ENCODE peak calls at places on chromosome 22, in ten cellular contexts. One of them, this sample, is unnamed.

GRCh38 chr22:29664731-29665130 is 55.1 kb upstream of the CABP7 start:
- DNase-seq in sigmoid colon: no peak
- DNase-seq in astrocyte of the hippocampus: peak; percentile 88
- DNase-seq in DMS79: no peak
- DNase-seq in stimulated activated CD8-positive, alpha-beta memory T cell treated with anti-CD3 and anti-CD28 coated beads, Interleukin-4, amount 100 ng/mL, for 1 hour: no peak
- DNase-seq in progenitor cell of endocrine pancreas: no peak
- DNase-seq in T follicular helper cell: no peak
- DNase-seq in NCI-H510A: no peak
- DNase-seq in EL: no peak
- DNase-seq in HT1080: no peak
- DNase-seq in this sample: no peak

GRCh38 chr22:30266445-30267381 is at the start of gene OSM:
- DNase-seq in NCI-H510A: no peak
- DNase-seq in progenitor cell of endocrine pancreas: no peak
- DNase-seq in stimulated activated CD8-positive, alpha-beta memory T cell treated with anti-CD3 and anti-CD28 coated beads, Interleukin-4, amount 100 ng/mL, for 1 hour: peak; percentile 43
- DNase-seq in astrocyte of the hippocampus: no peak
- DNase-seq in EL: no peak
- DNase-seq in HT1080: no peak
- DNase-seq in T follicular helper cell: peak; percentile 34
- DNase-seq in sigmoid colon: peak; percentile 82
- DNase-seq in DMS79: no peak
- DNase-seq in this sample: no peak

GRCh38 chr22:20491346-20491745 is 4.2 kb downstream of the KLHL22 start:
- DNase-seq in EL: no peak
- DNase-seq in T follicular helper cell: no peak
- DNase-seq in sigmoid colon: no peak
- DNase-seq in HT1080: no peak
- DNase-seq in progenitor cell of endocrine pancreas: no peak
- DNase-seq in NCI-H510A: no peak
- DNase-seq in DMS79: no peak
- DNase-seq in stimulated activated CD8-positive, alpha-beta memory T cell treated with anti-CD3 and anti-CD28 coated beads, Interleukin-4, amount 100 ng/mL, for 1 hour: no peak
- DNase-seq in astrocyte of the hippocampus: no peak
- DNase-seq in this sample: no peak

GRCh38 chr22:48103126-48103875 is 1340.9 kb downstream of the TBC1D22A start:
- DNase-seq in sigmoid colon: no peak
- DNase-seq in astrocyte of the hippocampus: no peak
- DNase-seq in HT1080: no peak
- DNase-seq in progenitor cell of endocrine pancreas: no peak
- DNase-seq in stimulated activated CD8-positive, alpha-beta memory T cell treated with anti-CD3 and anti-CD28 coated beads, Interleukin-4, amount 100 ng/mL, for 1 hour: no peak
- DNase-seq in DMS79: no peak
- DNase-seq in T follicular helper cell: no peak
- DNase-seq in NCI-H510A: no peak
- DNase-seq in EL: no peak
- DNase-seq in this sample: no peak

GRCh38 chr22:19068784-19069271 is 53.4 kb downstream of the DGCR2 start:
- DNase-seq in T follicular helper cell: no peak
- DNase-seq in astrocyte of the hippocampus: no peak
- DNase-seq in DMS79: no peak
- DNase-seq in progenitor cell of endocrine pancreas: no peak
- DNase-seq in NCI-H510A: no peak
- DNase-seq in stimulated activated CD8-positive, alpha-beta memory T cell treated with anti-CD3 and anti-CD28 coated beads, Interleukin-4, amount 100 ng/mL, for 1 hour: no peak
- DNase-seq in sigmoid colon: peak; percentile 30
- DNase-seq in EL: no peak
- DNase-seq in HT1080: no peak
- DNase-seq in this sample: no peak

GRCh38 chr22:32562916-32563315 is 88.3 kb downstream of the FBXO7 start:
- DNase-seq in progenitor cell of endocrine pancreas: no peak
- DNase-seq in stimulated activated CD8-positive, alpha-beta memory T cell treated with anti-CD3 and anti-CD28 coated beads, Interleukin-4, amount 100 ng/mL, for 1 hour: no peak
- DNase-seq in EL: no peak
- DNase-seq in DMS79: no peak
- DNase-seq in HT1080: no peak
- DNase-seq in sigmoid colon: no peak
- DNase-seq in NCI-H510A: no peak
- DNase-seq in astrocyte of the hippocampus: no peak
- DNase-seq in T follicular helper cell: no peak
- DNase-seq in this sample: no peak

GRCh38 chr22:38435960-38436359 is 19.0 kb downstream of the KCNJ4 start:
- DNase-seq in NCI-H510A: no peak
- DNase-seq in T follicular helper cell: no peak
- DNase-seq in HT1080: no peak
- DNase-seq in DMS79: no peak
- DNase-seq in stimulated activated CD8-positive, alpha-beta memory T cell treated with anti-CD3 and anti-CD28 coated beads, Interleukin-4, amount 100 ng/mL, for 1 hour: no peak
- DNase-seq in astrocyte of the hippocampus: no peak
- DNase-seq in EL: no peak
- DNase-seq in progenitor cell of endocrine pancreas: no peak
- DNase-seq in sigmoid colon: no peak
- DNase-seq in this sample: no peak

GRCh38 chr22:26669060-26669481 is 11.7 kb downstream of the MIAT start:
- DNase-seq in T follicular helper cell: no peak
- DNase-seq in EL: peak; percentile 67
- DNase-seq in progenitor cell of endocrine pancreas: no peak
- DNase-seq in NCI-H510A: no peak
- DNase-seq in stimulated activated CD8-positive, alpha-beta memory T cell treated with anti-CD3 and anti-CD28 coated beads, Interleukin-4, amount 100 ng/mL, for 1 hour: no peak
- DNase-seq in DMS79: no peak
- DNase-seq in sigmoid colon: no peak
- DNase-seq in astrocyte of the hippocampus: peak; percentile 52
- DNase-seq in HT1080: peak; percentile 53
- DNase-seq in this sample: peak; percentile 59

GRCh38 chr22:34303656-34304055 is 383.4 kb upstream of the LARGE1 start:
- DNase-seq in NCI-H510A: no peak
- DNase-seq in stimulated activated CD8-positive, alpha-beta memory T cell treated with anti-CD3 and anti-CD28 coated beads, Interleukin-4, amount 100 ng/mL, for 1 hour: no peak
- DNase-seq in T follicular helper cell: no peak
- DNase-seq in progenitor cell of endocrine pancreas: no peak
- DNase-seq in astrocyte of the hippocampus: no peak
- DNase-seq in DMS79: no peak
- DNase-seq in HT1080: no peak
- DNase-seq in sigmoid colon: no peak
- DNase-seq in EL: no peak
- DNase-seq in this sample: no peak

GRCh38 chr22:38108561-38109319 is 1.7 kb downstream of the BAIAP2L2 start:
- DNase-seq in T follicular helper cell: no peak
- DNase-seq in NCI-H510A: no peak
- DNase-seq in sigmoid colon: no peak
- DNase-seq in progenitor cell of endocrine pancreas: no peak
- DNase-seq in stimulated activated CD8-positive, alpha-beta memory T cell treated with anti-CD3 and anti-CD28 coated beads, Interleukin-4, amount 100 ng/mL, for 1 hour: no peak
- DNase-seq in astrocyte of the hippocampus: no peak
- DNase-seq in DMS79: no peak
- DNase-seq in EL: no peak
- DNase-seq in HT1080: no peak
- DNase-seq in this sample: no peak

GRCh38 chr22:44574581-44575343 is 76.7 kb upstream of the RTL6 start:
- DNase-seq in T follicular helper cell: no peak
- DNase-seq in astrocyte of the hippocampus: no peak
- DNase-seq in EL: no peak
- DNase-seq in HT1080: no peak
- DNase-seq in NCI-H510A: no peak
- DNase-seq in DMS79: no peak
- DNase-seq in progenitor cell of endocrine pancreas: no peak
- DNase-seq in sigmoid colon: peak; percentile 48
- DNase-seq in stimulated activated CD8-positive, alpha-beta memory T cell treated with anti-CD3 and anti-CD28 coated beads, Interleukin-4, amount 100 ng/mL, for 1 hour: no peak
- DNase-seq in this sample: no peak

GRCh38 chr22:30883586-30884145 is 84.9 kb downstream of the MORC2 start:
- DNase-seq in T follicular helper cell: no peak
- DNase-seq in progenitor cell of endocrine pancreas: no peak
- DNase-seq in astrocyte of the hippocampus: no peak
- DNase-seq in HT1080: no peak
- DNase-seq in EL: no peak
- DNase-seq in DMS79: no peak
- DNase-seq in stimulated activated CD8-positive, alpha-beta memory T cell treated with anti-CD3 and anti-CD28 coated beads, Interleukin-4, amount 100 ng/mL, for 1 hour: no peak
- DNase-seq in NCI-H510A: no peak
- DNase-seq in sigmoid colon: no peak
- DNase-seq in this sample: no peak

GRCh38 chr22:49623715-49624114 is 204.0 kb downstream of the BRD1 start:
- DNase-seq in sigmoid colon: no peak
- DNase-seq in stimulated activated CD8-positive, alpha-beta memory T cell treated with anti-CD3 and anti-CD28 coated beads, Interleukin-4, amount 100 ng/mL, for 1 hour: no peak
- DNase-seq in T follicular helper cell: no peak
- DNase-seq in DMS79: no peak
- DNase-seq in EL: no peak
- DNase-seq in astrocyte of the hippocampus: no peak
- DNase-seq in NCI-H510A: no peak
- DNase-seq in HT1080: no peak
- DNase-seq in progenitor cell of endocrine pancreas: no peak
- DNase-seq in this sample: no peak

GRCh38 chr22:49040754-49041467 is 786.8 kb downstream of the BRD1 start:
- DNase-seq in T follicular helper cell: no peak
- DNase-seq in EL: no peak
- DNase-seq in progenitor cell of endocrine pancreas: no peak
- DNase-seq in DMS79: no peak
- DNase-seq in HT1080: no peak
- DNase-seq in sigmoid colon: peak; percentile 54
- DNase-seq in NCI-H510A: no peak
- DNase-seq in stimulated activated CD8-positive, alpha-beta memory T cell treated with anti-CD3 and anti-CD28 coated beads, Interleukin-4, amount 100 ng/mL, for 1 hour: no peak
- DNase-seq in astrocyte of the hippocampus: no peak
- DNase-seq in this sample: no peak

GRCh38 chr22:46064236-46064965 is 85.9 kb upstream of the PPARA start:
- DNase-seq in stimulated activated CD8-positive, alpha-beta memory T cell treated with anti-CD3 and anti-CD28 coated beads, Interleukin-4, amount 100 ng/mL, for 1 hour: no peak
- DNase-seq in HT1080: no peak
- DNase-seq in EL: no peak
- DNase-seq in progenitor cell of endocrine pancreas: no peak
- DNase-seq in NCI-H510A: no peak
- DNase-seq in T follicular helper cell: no peak
- DNase-seq in astrocyte of the hippocampus: peak; percentile 39
- DNase-seq in DMS79: no peak
- DNase-seq in sigmoid colon: peak; percentile 63
- DNase-seq in this sample: peak; percentile 11

GRCh38 chr22:19815823-19816290 is 38.8 kb downstream of the GNB1L start:
- DNase-seq in astrocyte of the hippocampus: no peak
- DNase-seq in DMS79: no peak
- DNase-seq in NCI-H510A: no peak
- DNase-seq in EL: no peak
- DNase-seq in T follicular helper cell: no peak
- DNase-seq in HT1080: no peak
- DNase-seq in stimulated activated CD8-positive, alpha-beta memory T cell treated with anti-CD3 and anti-CD28 coated beads, Interleukin-4, amount 100 ng/mL, for 1 hour: no peak
- DNase-seq in progenitor cell of endocrine pancreas: no peak
- DNase-seq in sigmoid colon: no peak
- DNase-seq in this sample: no peak

GRCh38 chr22:19504900-19505734 is 19.1 kb downstream of the CLDN5 start:
- DNase-seq in T follicular helper cell: no peak
- DNase-seq in EL: no peak
- DNase-seq in DMS79: no peak
- DNase-seq in sigmoid colon: no peak
- DNase-seq in NCI-H510A: no peak
- DNase-seq in stimulated activated CD8-positive, alpha-beta memory T cell treated with anti-CD3 and anti-CD28 coated beads, Interleukin-4, amount 100 ng/mL, for 1 hour: no peak
- DNase-seq in progenitor cell of endocrine pancreas: no peak
- DNase-seq in HT1080: no peak
- DNase-seq in astrocyte of the hippocampus: no peak
- DNase-seq in this sample: no peak

GRCh38 chr22:46935506-46936377 is 173.3 kb downstream of the TBC1D22A start:
- DNase-seq in T follicular helper cell: no peak
- DNase-seq in NCI-H510A: peak; percentile 32
- DNase-seq in EL: no peak
- DNase-seq in HT1080: no peak
- DNase-seq in DMS79: no peak
- DNase-seq in astrocyte of the hippocampus: no peak
- DNase-seq in stimulated activated CD8-positive, alpha-beta memory T cell treated with anti-CD3 and anti-CD28 coated beads, Interleukin-4, amount 100 ng/mL, for 1 hour: no peak
- DNase-seq in progenitor cell of endocrine pancreas: no peak
- DNase-seq in sigmoid colon: no peak
- DNase-seq in this sample: peak; percentile 93

GRCh38 chr22:37609240-37610152 is 862 bp downstream of the GGA1 start:
- DNase-seq in T follicular helper cell: no peak
- DNase-seq in HT1080: no peak
- DNase-seq in progenitor cell of endocrine pancreas: no peak
- DNase-seq in NCI-H510A: no peak
- DNase-seq in EL: peak; percentile 41
- DNase-seq in DMS79: no peak
- DNase-seq in sigmoid colon: no peak
- DNase-seq in stimulated activated CD8-positive, alpha-beta memory T cell treated with anti-CD3 and anti-CD28 coated beads, Interleukin-4, amount 100 ng/mL, for 1 hour: no peak
- DNase-seq in astrocyte of the hippocampus: no peak
- DNase-seq in this sample: no peak

GRCh38 chr22:50581950-50582561 is 593 bp downstream of the CHKB start:
- DNase-seq in DMS79: no peak
- DNase-seq in NCI-H510A: peak; percentile 34
- DNase-seq in astrocyte of the hippocampus: no peak
- DNase-seq in progenitor cell of endocrine pancreas: no peak
- DNase-seq in HT1080: no peak
- DNase-seq in stimulated activated CD8-positive, alpha-beta memory T cell treated with anti-CD3 and anti-CD28 coated beads, Interleukin-4, amount 100 ng/mL, for 1 hour: no peak
- DNase-seq in EL: peak; percentile 26
- DNase-seq in sigmoid colon: peak; percentile 77
- DNase-seq in T follicular helper cell: no peak
- DNase-seq in this sample: no peak

GRCh38 chr22:19139001-19139356 is 5.5 kb downstream of the ESS2 start:
- DNase-seq in NCI-H510A: no peak
- DNase-seq in T follicular helper cell: no peak
- DNase-seq in EL: no peak
- DNase-seq in astrocyte of the hippocampus: no peak
- DNase-seq in HT1080: no peak
- DNase-seq in sigmoid colon: no peak
- DNase-seq in stimulated activated CD8-positive, alpha-beta memory T cell treated with anti-CD3 and anti-CD28 coated beads, Interleukin-4, amount 100 ng/mL, for 1 hour: no peak
- DNase-seq in progenitor cell of endocrine pancreas: no peak
- DNase-seq in DMS79: no peak
- DNase-seq in this sample: no peak

GRCh38 chr22:42904049-42904448 is 47.0 kb upstream of the ARFGAP3 start:
- DNase-seq in T follicular helper cell: no peak
- DNase-seq in stimulated activated CD8-positive, alpha-beta memory T cell treated with anti-CD3 and anti-CD28 coated beads, Interleukin-4, amount 100 ng/mL, for 1 hour: no peak
- DNase-seq in sigmoid colon: no peak
- DNase-seq in NCI-H510A: no peak
- DNase-seq in HT1080: no peak
- DNase-seq in progenitor cell of endocrine pancreas: no peak
- DNase-seq in EL: no peak
- DNase-seq in astrocyte of the hippocampus: no peak
- DNase-seq in DMS79: no peak
- DNase-seq in this sample: no peak

GRCh38 chr22:46902998-46903916 is 140.8 kb downstream of the TBC1D22A start:
- DNase-seq in DMS79: no peak
- DNase-seq in sigmoid colon: no peak
- DNase-seq in progenitor cell of endocrine pancreas: no peak
- DNase-seq in astrocyte of the hippocampus: no peak
- DNase-seq in HT1080: no peak
- DNase-seq in stimulated activated CD8-positive, alpha-beta memory T cell treated with anti-CD3 and anti-CD28 coated beads, Interleukin-4, amount 100 ng/mL, for 1 hour: no peak
- DNase-seq in T follicular helper cell: no peak
- DNase-seq in NCI-H510A: no peak
- DNase-seq in EL: no peak
- DNase-seq in this sample: no peak

GRCh38 chr22:28547132-28547842 is 132.4 kb downstream of the TTC28 start:
- DNase-seq in stimulated activated CD8-positive, alpha-beta memory T cell treated with anti-CD3 and anti-CD28 coated beads, Interleukin-4, amount 100 ng/mL, for 1 hour: no peak
- DNase-seq in DMS79: no peak
- DNase-seq in EL: peak; percentile 81
- DNase-seq in T follicular helper cell: no peak
- DNase-seq in NCI-H510A: no peak
- DNase-seq in sigmoid colon: no peak
- DNase-seq in HT1080: no peak
- DNase-seq in astrocyte of the hippocampus: peak; percentile 9
- DNase-seq in progenitor cell of endocrine pancreas: no peak
- DNase-seq in this sample: no peak

GRCh38 chr22:48580481-48580970 is 1247.1 kb downstream of the BRD1 start:
- DNase-seq in HT1080: no peak
- DNase-seq in DMS79: no peak
- DNase-seq in astrocyte of the hippocampus: no peak
- DNase-seq in stimulated activated CD8-positive, alpha-beta memory T cell treated with anti-CD3 and anti-CD28 coated beads, Interleukin-4, amount 100 ng/mL, for 1 hour: no peak
- DNase-seq in T follicular helper cell: no peak
- DNase-seq in EL: no peak
- DNase-seq in NCI-H510A: no peak
- DNase-seq in sigmoid colon: no peak
- DNase-seq in progenitor cell of endocrine pancreas: no peak
- DNase-seq in this sample: no peak

GRCh38 chr22:19285831-19286230 is 5.7 kb downstream of the CLTCL1 start:
- DNase-seq in astrocyte of the hippocampus: no peak
- DNase-seq in DMS79: no peak
- DNase-seq in T follicular helper cell: no peak
- DNase-seq in progenitor cell of endocrine pancreas: no peak
- DNase-seq in NCI-H510A: no peak
- DNase-seq in EL: no peak
- DNase-seq in sigmoid colon: no peak
- DNase-seq in HT1080: no peak
- DNase-seq in stimulated activated CD8-positive, alpha-beta memory T cell treated with anti-CD3 and anti-CD28 coated beads, Interleukin-4, amount 100 ng/mL, for 1 hour: no peak
- DNase-seq in this sample: no peak

GRCh38 chr22:36197601-36198146 is 3.9 kb downstream of the APOL4 start:
- DNase-seq in EL: no peak
- DNase-seq in DMS79: no peak
- DNase-seq in progenitor cell of endocrine pancreas: no peak
- DNase-seq in NCI-H510A: no peak
- DNase-seq in sigmoid colon: no peak
- DNase-seq in T follicular helper cell: no peak
- DNase-seq in stimulated activated CD8-positive, alpha-beta memory T cell treated with anti-CD3 and anti-CD28 coated beads, Interleukin-4, amount 100 ng/mL, for 1 hour: no peak
- DNase-seq in HT1080: peak; percentile 29
- DNase-seq in astrocyte of the hippocampus: peak; percentile 16
- DNase-seq in this sample: no peak

GRCh38 chr22:43818981-43819690 is 7.0 kb upstream of the EFCAB6 start:
- DNase-seq in DMS79: no peak
- DNase-seq in progenitor cell of endocrine pancreas: no peak
- DNase-seq in EL: no peak
- DNase-seq in NCI-H510A: no peak
- DNase-seq in sigmoid colon: no peak
- DNase-seq in HT1080: no peak
- DNase-seq in astrocyte of the hippocampus: no peak
- DNase-seq in stimulated activated CD8-positive, alpha-beta memory T cell treated with anti-CD3 and anti-CD28 coated beads, Interleukin-4, amount 100 ng/mL, for 1 hour: no peak
- DNase-seq in T follicular helper cell: no peak
- DNase-seq in this sample: no peak